ENCODE peak calls at places on chromosomes 1 and 21, in nine cellular contexts. One of them, this sample, is unnamed.
A peak's percentile ranks its signal among the peaks of the same experiment; 100 is the strongest.

GRCh38 chr21:17667256-17667655 is 54.6 kb upstream of the BTG3 start:
- DNase-seq in A549: no peak
- DNase-seq in left ventricle myocardium inferior: no peak
- DNase-seq in fibroblast of lung: no peak
- DNase-seq in lower lobe of right lung: no peak
- DNase-seq in ovary: no peak
- DNase-seq in CD8-positive, alpha-beta T cell: no peak
- DNase-seq in Caco-2: peak; percentile 11
- DNase-seq in IMR-90: no peak
- DNase-seq in this sample: no peak

GRCh38 chr1:4668738-4669700 is 14.6 kb downstream of the AJAP1 start:
- DNase-seq in ovary: no peak
- DNase-seq in CD8-positive, alpha-beta T cell: no peak
- DNase-seq in lower lobe of right lung: no peak
- DNase-seq in fibroblast of lung: no peak
- DNase-seq in left ventricle myocardium inferior: no peak
- DNase-seq in Caco-2: no peak
- DNase-seq in IMR-90: no peak
- DNase-seq in A549: peak; percentile 16
- DNase-seq in this sample: peak; percentile 83

GRCh38 chr1:173224887-173225280 is 17.8 kb upstream of the TNFSF4 start:
- DNase-seq in CD8-positive, alpha-beta T cell: no peak
- DNase-seq in ovary: no peak
- DNase-seq in left ventricle myocardium inferior: no peak
- DNase-seq in fibroblast of lung: no peak
- DNase-seq in IMR-90: no peak
- DNase-seq in A549: no peak
- DNase-seq in Caco-2: no peak
- DNase-seq in lower lobe of right lung: no peak
- DNase-seq in this sample: no peak

GRCh38 chr1:115402753-115403184 is 64.7 kb upstream of the NGF start:
- DNase-seq in CD8-positive, alpha-beta T cell: no peak
- DNase-seq in IMR-90: no peak
- DNase-seq in Caco-2: no peak
- DNase-seq in left ventricle myocardium inferior: no peak
- DNase-seq in ovary: no peak
- DNase-seq in lower lobe of right lung: no peak
- DNase-seq in A549: no peak
- DNase-seq in fibroblast of lung: no peak
- DNase-seq in this sample: no peak

GRCh38 chr1:24641646-24642151 is 1.4 kb upstream of the SRRM1 start:
- DNase-seq in fibroblast of lung: peak; percentile 36
- DNase-seq in A549: no peak
- DNase-seq in CD8-positive, alpha-beta T cell: peak; percentile 3
- DNase-seq in ovary: peak; percentile 66
- DNase-seq in lower lobe of right lung: peak; percentile 70
- DNase-seq in left ventricle myocardium inferior: peak; percentile 35
- DNase-seq in IMR-90: peak; percentile 16
- DNase-seq in Caco-2: no peak
- DNase-seq in this sample: no peak

GRCh38 chr1:70659891-70660290 is 248.8 kb downstream of the CTH start:
- DNase-seq in IMR-90: no peak
- DNase-seq in CD8-positive, alpha-beta T cell: no peak
- DNase-seq in lower lobe of right lung: no peak
- DNase-seq in A549: no peak
- DNase-seq in Caco-2: no peak
- DNase-seq in ovary: no peak
- DNase-seq in fibroblast of lung: no peak
- DNase-seq in left ventricle myocardium inferior: no peak
- DNase-seq in this sample: no peak

GRCh38 chr1:1308756-1309524 is 543 bp downstream of the PUSL1 start:
- DNase-seq in fibroblast of lung: no peak
- DNase-seq in IMR-90: no peak
- DNase-seq in ovary: no peak
- DNase-seq in lower lobe of right lung: peak; percentile 66
- DNase-seq in left ventricle myocardium inferior: peak; percentile 36
- DNase-seq in Caco-2: peak; percentile 44
- DNase-seq in CD8-positive, alpha-beta T cell: no peak
- DNase-seq in A549: no peak
- DNase-seq in this sample: no peak

GRCh38 chr1:244431166-244431565 is 20.5 kb downstream of the ADSS2 start:
- DNase-seq in CD8-positive, alpha-beta T cell: no peak
- DNase-seq in A549: no peak
- DNase-seq in IMR-90: no peak
- DNase-seq in left ventricle myocardium inferior: no peak
- DNase-seq in fibroblast of lung: no peak
- DNase-seq in Caco-2: no peak
- DNase-seq in ovary: no peak
- DNase-seq in lower lobe of right lung: no peak
- DNase-seq in this sample: no peak

GRCh38 chr1:225998560-225999226 is 450 bp downstream of the SDE2 start:
- DNase-seq in fibroblast of lung: peak; percentile 43
- DNase-seq in Caco-2: no peak
- DNase-seq in CD8-positive, alpha-beta T cell: no peak
- DNase-seq in A549: peak; percentile 47
- DNase-seq in left ventricle myocardium inferior: no peak
- DNase-seq in lower lobe of right lung: no peak
- DNase-seq in IMR-90: peak; percentile 57
- DNase-seq in ovary: no peak
- DNase-seq in this sample: peak; percentile 23

GRCh38 chr1:113966013-113966412 is 13.3 kb upstream of the OLFML3 start:
- DNase-seq in CD8-positive, alpha-beta T cell: no peak
- DNase-seq in lower lobe of right lung: no peak
- DNase-seq in IMR-90: no peak
- DNase-seq in A549: no peak
- DNase-seq in fibroblast of lung: no peak
- DNase-seq in Caco-2: no peak
- DNase-seq in left ventricle myocardium inferior: no peak
- DNase-seq in ovary: no peak
- DNase-seq in this sample: no peak

GRCh38 chr1:39158330-39159086 is 46.0 kb upstream of the MACF1 start:
- DNase-seq in A549: peak; percentile 22
- DNase-seq in ovary: no peak
- DNase-seq in Caco-2: peak; percentile 87
- DNase-seq in IMR-90: peak; percentile 74
- DNase-seq in left ventricle myocardium inferior: no peak
- DNase-seq in CD8-positive, alpha-beta T cell: no peak
- DNase-seq in lower lobe of right lung: peak; percentile 56
- DNase-seq in fibroblast of lung: peak; percentile 83
- DNase-seq in this sample: peak; percentile 85

GRCh38 chr1:115949156-115949555 is 27.2 kb upstream of the SLC22A15 start:
- DNase-seq in ovary: no peak
- DNase-seq in IMR-90: no peak
- DNase-seq in A549: no peak
- DNase-seq in lower lobe of right lung: no peak
- DNase-seq in left ventricle myocardium inferior: no peak
- DNase-seq in fibroblast of lung: no peak
- DNase-seq in Caco-2: no peak
- DNase-seq in CD8-positive, alpha-beta T cell: no peak
- DNase-seq in this sample: no peak

GRCh38 chr1:10835423-10836421 is 39.3 kb upstream of the CASZ1 start:
- DNase-seq in Caco-2: peak; percentile 49
- DNase-seq in ovary: no peak
- DNase-seq in left ventricle myocardium inferior: no peak
- DNase-seq in lower lobe of right lung: peak; percentile 58
- DNase-seq in A549: no peak
- DNase-seq in CD8-positive, alpha-beta T cell: no peak
- DNase-seq in fibroblast of lung: peak; percentile 32
- DNase-seq in IMR-90: peak; percentile 36
- DNase-seq in this sample: no peak

GRCh38 chr1:7628273-7628672 is 142.8 kb upstream of the VAMP3 start:
- DNase-seq in IMR-90: no peak
- DNase-seq in A549: no peak
- DNase-seq in fibroblast of lung: no peak
- DNase-seq in Caco-2: no peak
- DNase-seq in left ventricle myocardium inferior: no peak
- DNase-seq in lower lobe of right lung: no peak
- DNase-seq in ovary: no peak
- DNase-seq in CD8-positive, alpha-beta T cell: no peak
- DNase-seq in this sample: no peak

GRCh38 chr1:32538887-32539583 is at the start of gene ZBTB8A:
- DNase-seq in lower lobe of right lung: peak; percentile 62
- DNase-seq in IMR-90: peak; percentile 52
- DNase-seq in CD8-positive, alpha-beta T cell: no peak
- DNase-seq in A549: peak; percentile 64
- DNase-seq in Caco-2: peak; percentile 40
- DNase-seq in ovary: peak; percentile 47
- DNase-seq in left ventricle myocardium inferior: peak; percentile 18
- DNase-seq in fibroblast of lung: peak; percentile 80
- DNase-seq in this sample: no peak

GRCh38 chr1:88089961-88090360 is 594.1 kb upstream of the PKN2 start:
- DNase-seq in fibroblast of lung: no peak
- DNase-seq in A549: no peak
- DNase-seq in lower lobe of right lung: no peak
- DNase-seq in Caco-2: no peak
- DNase-seq in IMR-90: no peak
- DNase-seq in ovary: no peak
- DNase-seq in left ventricle myocardium inferior: no peak
- DNase-seq in CD8-positive, alpha-beta T cell: no peak
- DNase-seq in this sample: no peak

GRCh38 chr1:226523646-226524406 is 24.7 kb upstream of the STUM start:
- DNase-seq in ovary: no peak
- DNase-seq in CD8-positive, alpha-beta T cell: no peak
- DNase-seq in IMR-90: no peak
- DNase-seq in left ventricle myocardium inferior: no peak
- DNase-seq in Caco-2: no peak
- DNase-seq in lower lobe of right lung: no peak
- DNase-seq in fibroblast of lung: no peak
- DNase-seq in A549: no peak
- DNase-seq in this sample: no peak

GRCh38 chr1:158716335-158716734 is 4.2 kb downstream of the OR6K3 start:
- DNase-seq in IMR-90: peak; percentile 0
- DNase-seq in A549: no peak
- DNase-seq in fibroblast of lung: no peak
- DNase-seq in ovary: no peak
- DNase-seq in CD8-positive, alpha-beta T cell: no peak
- DNase-seq in lower lobe of right lung: no peak
- DNase-seq in left ventricle myocardium inferior: no peak
- DNase-seq in Caco-2: no peak
- DNase-seq in this sample: no peak

GRCh38 chr1:23424171-23424959 is at the start of gene TCEA3:
- DNase-seq in left ventricle myocardium inferior: peak; percentile 68
- DNase-seq in fibroblast of lung: no peak
- DNase-seq in Caco-2: peak; percentile 47
- DNase-seq in A549: no peak
- DNase-seq in IMR-90: no peak
- DNase-seq in ovary: peak; percentile 62
- DNase-seq in CD8-positive, alpha-beta T cell: no peak
- DNase-seq in lower lobe of right lung: peak; percentile 66
- DNase-seq in this sample: no peak

GRCh38 chr21:44761011-44761729 is 40.5 kb downstream of the UBE2G2 start:
- DNase-seq in A549: peak; percentile 25
- DNase-seq in fibroblast of lung: no peak
- DNase-seq in CD8-positive, alpha-beta T cell: no peak
- DNase-seq in Caco-2: peak; percentile 36
- DNase-seq in IMR-90: no peak
- DNase-seq in left ventricle myocardium inferior: no peak
- DNase-seq in lower lobe of right lung: no peak
- DNase-seq in ovary: no peak
- DNase-seq in this sample: no peak
- TF ChIP-seq CTCF in A549: no peak
- TF ChIP-seq CTCF in fibroblast of lung: no peak
- TF ChIP-seq CTCF in CD8-positive, alpha-beta T cell: peak; percentile 28
- TF ChIP-seq CTCF in Caco-2: peak; percentile 69
- TF ChIP-seq CTCF in IMR-90: no peak
- TF ChIP-seq CTCF in left ventricle myocardium inferior: no peak
- TF ChIP-seq CTCF in lower lobe of right lung: peak; percentile 30
- TF ChIP-seq CTCF in ovary: no peak
- TF ChIP-seq CTCF in this sample: peak; percentile 51

GRCh38 chr21:20721151-20721550 is 277.1 kb upstream of the NCAM2 start:
- DNase-seq in IMR-90: no peak
- DNase-seq in lower lobe of right lung: no peak
- DNase-seq in CD8-positive, alpha-beta T cell: no peak
- DNase-seq in Caco-2: no peak
- DNase-seq in A549: no peak
- DNase-seq in ovary: no peak
- DNase-seq in left ventricle myocardium inferior: no peak
- DNase-seq in fibroblast of lung: no peak
- DNase-seq in this sample: no peak

DNA sequence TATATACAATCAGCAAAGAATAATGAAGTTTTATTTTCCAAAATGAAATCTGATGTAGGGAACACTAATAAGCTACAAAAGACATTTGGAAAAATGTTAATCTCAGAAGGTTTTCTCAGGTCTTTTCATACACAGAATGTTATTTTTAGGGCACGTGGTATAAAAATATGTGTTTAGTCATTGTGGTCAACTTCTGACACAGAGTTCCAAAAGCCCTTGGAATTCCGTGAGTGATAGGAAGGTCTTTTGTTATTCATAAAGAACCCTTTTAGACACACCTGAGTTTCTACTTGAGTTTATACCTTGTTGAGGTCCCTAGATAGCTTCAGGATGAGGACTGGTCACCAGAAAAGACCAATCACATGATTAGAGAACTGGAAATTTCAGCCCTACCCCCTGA is 277.6 kb upstream of the NCAM2 start:
- DNase-seq in lower lobe of right lung: no peak
- DNase-seq in ovary: no peak
- DNase-seq in CD8-positive, alpha-beta T cell: no peak
- DNase-seq in A549: no peak
- DNase-seq in IMR-90: no peak
- DNase-seq in fibroblast of lung: peak; percentile 34
- DNase-seq in Caco-2: no peak
- DNase-seq in left ventricle myocardium inferior: no peak
- DNase-seq in this sample: no peak
- H3K4me3 ChIP-seq in lower lobe of right lung: no peak overlapping the region
- H3K4me3 ChIP-seq in ovary: no peak overlapping the region
- H3K4me3 ChIP-seq in CD8-positive, alpha-beta T cell: no peak overlapping the region
- H3K4me3 ChIP-seq in A549: no peak overlapping the region
- H3K4me3 ChIP-seq in IMR-90: no peak overlapping the region
- H3K4me3 ChIP-seq in fibroblast of lung: no peak overlapping the region
- H3K4me3 ChIP-seq in Caco-2: no peak overlapping the region
- H3K4me3 ChIP-seq in left ventricle myocardium inferior: no peak overlapping the region
- H3K4me3 ChIP-seq in this sample: no peak overlapping the region

DNA sequence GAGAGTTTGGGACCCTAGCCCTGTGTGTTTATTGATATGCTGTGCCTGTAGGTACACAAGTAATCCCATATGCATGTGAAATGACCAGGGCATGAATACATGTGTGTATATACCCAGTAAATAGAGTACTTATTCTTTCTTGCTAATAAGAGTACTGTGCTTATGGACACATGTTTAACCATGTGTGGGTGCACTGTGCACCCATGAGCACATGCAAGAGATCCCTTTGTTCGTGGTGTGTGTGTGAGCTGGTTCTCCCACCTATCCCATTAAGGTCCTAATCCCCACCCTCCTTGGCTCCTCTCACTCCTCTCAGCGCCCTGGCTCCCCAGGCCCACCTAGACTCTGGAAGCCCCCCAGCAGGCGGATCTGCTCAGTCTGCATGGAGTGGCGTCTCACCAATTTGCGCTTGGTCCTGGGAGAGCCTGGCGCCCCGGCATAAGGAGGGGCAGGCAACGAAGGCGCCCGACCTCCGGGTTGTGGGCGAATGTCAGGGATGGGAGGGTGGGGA is 2.2 kb upstream of the LIX1L start:
- DNase-seq in lower lobe of right lung: no peak
- DNase-seq in Caco-2: no peak
- DNase-seq in fibroblast of lung: no peak
- DNase-seq in ovary: no peak
- DNase-seq in A549: no peak
- DNase-seq in IMR-90: no peak
- DNase-seq in left ventricle myocardium inferior: no peak
- DNase-seq in CD8-positive, alpha-beta T cell: no peak
- DNase-seq in this sample: no peak
- TF ChIP-seq CTCF in lower lobe of right lung: no peak
- TF ChIP-seq CTCF in Caco-2: no peak
- TF ChIP-seq CTCF in fibroblast of lung: no peak
- TF ChIP-seq CTCF in ovary: no peak
- TF ChIP-seq CTCF in A549: no peak
- TF ChIP-seq CTCF in IMR-90: no peak
- TF ChIP-seq CTCF in left ventricle myocardium inferior: no peak
- TF ChIP-seq CTCF in CD8-positive, alpha-beta T cell: no peak
- TF ChIP-seq CTCF in this sample: no peak

GRCh38 chr1:78651247-78651646 is 1.6 kb downstream of the IFI44 start:
- DNase-seq in Caco-2: no peak
- DNase-seq in fibroblast of lung: peak; percentile 41
- DNase-seq in A549: no peak
- DNase-seq in CD8-positive, alpha-beta T cell: no peak
- DNase-seq in IMR-90: peak; percentile 13
- DNase-seq in left ventricle myocardium inferior: no peak
- DNase-seq in lower lobe of right lung: no peak
- DNase-seq in ovary: no peak
- DNase-seq in this sample: no peak
- H3K4me3 ChIP-seq in Caco-2: no peak overlapping the region
- H3K4me3 ChIP-seq in fibroblast of lung: peak overlapping the region; percentile 27
- H3K4me3 ChIP-seq in A549: no peak overlapping the region
- H3K4me3 ChIP-seq in CD8-positive, alpha-beta T cell: peak overlapping the region; percentile 52
- H3K4me3 ChIP-seq in IMR-90: no peak overlapping the region
- H3K4me3 ChIP-seq in left ventricle myocardium inferior: peak overlapping the region; percentile 61
- H3K4me3 ChIP-seq in lower lobe of right lung: peak overlapping the region; percentile 51
- H3K4me3 ChIP-seq in ovary: peak overlapping the region; percentile 21
- H3K4me3 ChIP-seq in this sample: no peak overlapping the region

This sample was measured in epithelial cell of proximal tubule.